ENCODE peak calls at places on chromosomes 2 and 18, in eight cellular contexts. A is stimulated activated CD4-positive, alpha-beta T cell treated with anti-CD3 and anti-CD28 coated beads, Interleukin-1b, Interleukin-23, amount 100 ng/mL, for 1 hour; R is activated CD8-positive, alpha-beta memory T cell treated with anti-CD3 and anti-CD28 coated beads for 24 hours; Y is cardiac fibroblast; V is mesenteric fat pad; J is activated CD4-positive, CD25-positive, alpha-beta regulatory T cell treated with anti-CD3 and anti-CD28 coated beads, Interleukin-2, amount 50 U/mL, for 72 hours; H is GM23248; Z is RKO. U is an unnamed sample.

GRCh38 chr18:45619062-45619825 is 4.0 kb downstream of the SLC14A2 start:
- DNase-seq in Y (no peak), J (no peak), Z (no peak), A (no peak), V (no peak), H (peak), R (no peak), U (no peak)

GRCh38 chr2:120318626-120319025 is 27.3 kb upstream of the INHBB start:
- DNase-seq in Y (peak), V (no peak), H (peak), R (no peak), A (no peak), Z (no peak), J (no peak), U (no peak)

GRCh38 chr2:4675295-4675694 is 971.9 kb downstream of the DCDC2C start:
- DNase-seq in A (no peak), Z (no peak), Y (no peak), V (no peak), R (no peak), J (no peak), H (no peak), U (no peak)

GRCh38 chr2:233114421-233114861 is 54.3 kb downstream of the INPP5D start:
- DNase-seq in A (no peak), R (no peak), V (peak), H (no peak), Y (no peak), Z (no peak), J (no peak), U (no peak)

GRCh38 chr2:205930209-205930608 is 155.8 kb downstream of the INO80D start:
- DNase-seq in Z (no peak), Y (peak), V (no peak), R (no peak), A (no peak), H (peak), J (no peak), U (peak)

GRCh38 chr2:192190474-192190873 is 4.3 kb downstream of the TMEFF2 start:
- DNase-seq in Z (peak), V (no peak), J (no peak), R (no peak), A (no peak), Y (peak), H (peak), U (peak)

GRCh38 chr2:25312958-25313710 is 28.6 kb downstream of the DNMT3A start:
- DNase-seq in V (no peak), A (no peak), R (peak), H (no peak), Y (no peak), J (peak), Z (no peak), U (no peak)

GRCh38 chr18:79540914-79541301 is 138.7 kb upstream of the CTDP1 start:
- DNase-seq in A (no peak), V (peak), R (peak), Y (no peak), Z (no peak), H (no peak), J (no peak), U (no peak)

GRCh38 chr2:133146893-133147292 is 421.4 kb downstream of the NCKAP5 start:
- DNase-seq in R (no peak), Y (peak), H (no peak), A (no peak), J (no peak), Z (no peak), V (no peak), U (no peak)

GRCh38 chr2:191540681-191541080 is 137.3 kb upstream of the NABP1 start:
- DNase-seq in Y (no peak), V (no peak), Z (no peak), A (no peak), H (no peak), R (no peak), J (no peak), U (no peak)

GRCh38 chr2:71896385-71897144 is 251.1 kb downstream of the CYP26B1 start:
- DNase-seq in Z (no peak), Y (no peak), H (no peak), R (peak), J (no peak), V (peak), A (no peak), U (no peak)

GRCh38 chr2:43003702-43004101 is 211.3 kb upstream of the HAAO start:
- DNase-seq in H (no peak), Z (no peak), J (peak), Y (no peak), V (peak), A (no peak), R (no peak), U (no peak)

GRCh38 chr2:134252092-134252775 is 1.6 kb upstream of the MGAT5 start:
- DNase-seq in Y (peak), Z (peak), A (no peak), J (no peak), V (no peak), R (no peak), H (peak), U (no peak)

GRCh38 chr18:1006309-1006708 is 101.6 kb downstream of the ADCYAP1 start:
- DNase-seq in R (no peak), V (no peak), Z (no peak), Y (no peak), H (no peak), A (no peak), J (no peak), U (peak)

GRCh38 chr2:239932881-239933735 is 92.0 kb downstream of the NDUFA10 start:
- DNase-seq in A (no peak), V (peak), Y (no peak), H (no peak), J (peak), Z (no peak), R (peak), U (no peak)

GRCh38 chr2:32711219-32711618 is 83.4 kb downstream of the TTC27 start:
- DNase-seq in V (no peak), Y (peak), H (peak), A (no peak), J (no peak), Z (peak), R (no peak), U (peak)

GRCh38 chr2:157596992-157597681 is 31.5 kb downstream of the ACVR1C start:
- DNase-seq in Z (no peak), V (no peak), A (peak), Y (peak), J (peak), H (peak), R (peak), U (peak)

GRCh38 chr2:128602699-128603101 is 284.0 kb upstream of the HS6ST1 start:
- DNase-seq in Z (no peak), V (peak), Y (no peak), H (no peak), A (no peak), R (no peak), J (no peak), U (no peak)

GRCh38 chr2:30708491-30709290 is 98.6 kb downstream of the CAPN13 start:
- DNase-seq in Z (no peak), A (no peak), Y (peak), R (peak), H (peak), V (peak), J (no peak), U (peak)

GRCh38 chr2:6107290-6107689 is 415.1 kb downstream of the SOX11 start:
- DNase-seq in R (no peak), V (no peak), Z (no peak), A (no peak), J (no peak), H (no peak), Y (no peak), U (no peak)

GRCh38 chr18:13726972-13727331 is 479 bp downstream of the RNMT start:
- DNase-seq in Z (peak), J (no peak), V (no peak), H (peak), R (no peak), A (no peak), Y (peak), U (peak)

GRCh38 chr2:36486546-36487044 is 111.4 kb downstream of the FEZ2 start:
- DNase-seq in V (no peak), J (no peak), H (peak), Y (peak), Z (no peak), R (no peak), A (no peak), U (peak)

U was measured in lung microvascular endothelial cell.